ENCODE peak calls at places on chromosome 10, in ten cellular contexts. W is glutamatergic neuron; E is HT1080; U is M059J; P is activated naive CD4-positive, alpha-beta T cell treated with anti-CD3 and anti-CD28 coated beads, Interleukin-2, amount 10 ng/mL, durations not matched to agents 7 days and 5 days; A is GM19239; G is hippocampal formation; R is CD8-positive, alpha-beta T cell; B is NCI-H1092; D is adrenal gland. I is an unnamed sample.

GRCh38 chr10:52376665-52377354 is 62.7 kb downstream of the DKK1 start:
- DNase-seq in P (no peak), B (no peak), U (no peak), D (no peak), G (no peak), A (no peak), E (no peak), W (no peak), R (no peak), I (no peak)

GRCh38 chr10:53716156-53716555 is 943.6 kb upstream of the MBL2 start:
- DNase-seq in B (no peak), W (no peak), G (no peak), D (no peak), A (no peak), E (no peak), R (no peak), U (no peak), P (no peak), I (no peak)

GRCh38 chr10:78944658-78945333 is 124.0 kb upstream of the ZMIZ1 start:
- DNase-seq in A (no peak), P (no peak), G (peak), U (peak), B (no peak), E (peak), R (no peak), D (peak), W (no peak), I (peak)

GRCh38 chr10:124367414-124367813 is 51.3 kb downstream of the OAT start:
- DNase-seq in U (no peak), B (no peak), D (no peak), P (no peak), A (no peak), W (no peak), G (no peak), R (no peak), E (no peak), I (no peak)

GRCh38 chr10:49360271-49361177 is 35.4 kb downstream of the DRGX start:
- DNase-seq in E (no peak), W (peak), R (no peak), G (no peak), A (no peak), D (no peak), U (peak), P (no peak), B (no peak), I (no peak)

GRCh38 chr10:86964847-86965190 is 3.5 kb upstream of the ADIRF start:
- DNase-seq in B (no peak), P (no peak), R (no peak), A (no peak), D (no peak), E (no peak), W (no peak), U (no peak), G (no peak), I (no peak)

GRCh38 chr10:78718032-78718572 is 350.7 kb upstream of the ZMIZ1 start:
- DNase-seq in U (no peak), G (no peak), A (no peak), E (no peak), D (no peak), B (no peak), P (no peak), R (no peak), W (no peak), I (no peak)

GRCh38 chr10:116730464-116731260 is 11.7 kb downstream of the HSPA12A start:
- DNase-seq in P (no peak), R (no peak), B (no peak), U (no peak), W (no peak), E (no peak), D (no peak), A (no peak), G (no peak), I (no peak)

GRCh38 chr10:61896854-61897661 is 4.4 kb upstream of the ARID5B start:
- DNase-seq in U (peak), E (peak), B (no peak), P (peak), R (no peak), D (peak), G (peak), A (peak), W (peak), I (peak)

GRCh38 chr10:132199854-132200311 is 13.1 kb downstream of the DPYSL4 start:
- DNase-seq in P (no peak), E (no peak), D (no peak), U (no peak), R (no peak), G (no peak), W (peak), B (no peak), A (no peak), I (no peak)

GRCh38 chr10:46225597-46225996 is 61.2 kb upstream of the ANTXRL start:
- DNase-seq in P (no peak), W (no peak), B (no peak), A (no peak), R (no peak), U (no peak), G (no peak), E (no peak), D (no peak), I (no peak)

GRCh38 chr10:77240042-77240619 is 397.5 kb downstream of the KCNMA1 start:
- DNase-seq in G (no peak), P (no peak), E (no peak), B (peak), A (no peak), D (no peak), R (no peak), U (peak), W (no peak), I (no peak)

GRCh38 chr10:86234553-86235270 is 131.9 kb downstream of the GRID1 start:
- DNase-seq in G (no peak), D (no peak), W (no peak), B (no peak), E (no peak), R (no peak), U (no peak), P (no peak), A (no peak), I (no peak)

GRCh38 chr10:8282340-8282739 is 227.9 kb downstream of the GATA3 start:
- DNase-seq in D (no peak), P (no peak), G (no peak), A (no peak), U (no peak), E (no peak), W (no peak), R (no peak), B (no peak), I (no peak)

GRCh38 chr10:130175074-130175473 is 38.9 kb downstream of the GLRX3 start:
- DNase-seq in P (no peak), U (no peak), G (no peak), B (no peak), D (no peak), W (no peak), R (no peak), E (no peak), A (no peak), I (no peak)

GRCh38 chr10:95327367-95327766 is 36.6 kb upstream of the PDLIM1 start:
- DNase-seq in B (peak), D (no peak), U (peak), E (peak), G (no peak), W (no peak), A (no peak), R (no peak), P (no peak), I (peak)

GRCh38 chr10:70055550-70055949 is 2.9 kb downstream of the MACROH2A2 start:
- DNase-seq in P (no peak), B (no peak), U (no peak), D (no peak), A (no peak), E (no peak), W (no peak), G (no peak), R (no peak), I (no peak)

GRCh38 chr10:57430376-57430775 is 837.3 kb downstream of the IPMK start:
- DNase-seq in G (no peak), E (no peak), D (no peak), P (no peak), B (no peak), W (no peak), R (no peak), U (no peak), A (no peak), I (no peak)

GRCh38 chr10:74799840-74800239 is 26.6 kb upstream of the KAT6B start:
- DNase-seq in B (no peak), A (no peak), U (peak), P (no peak), R (no peak), W (no peak), E (peak), G (no peak), D (no peak), I (peak)

GRCh38 chr10:66823301-66823700 is 102.5 kb upstream of the LRRTM3 start:
- DNase-seq in W (no peak), E (no peak), A (no peak), U (no peak), R (no peak), D (no peak), G (no peak), P (no peak), B (no peak), I (no peak)

GRCh38 chr10:63286340-63286739 is 153.2 kb downstream of the NRBF2 start:
- DNase-seq in A (no peak), R (no peak), D (no peak), E (no peak), U (peak), W (no peak), G (no peak), P (no peak), B (no peak), I (no peak)

GRCh38 chr10:102102421-102102820 is 17.7 kb downstream of the LDB1 start:
- DNase-seq in D (no peak), P (no peak), A (no peak), W (no peak), R (no peak), G (no peak), U (no peak), B (no peak), E (peak), I (no peak)

GRCh38 chr10:103676851-103677417 is 178.4 kb downstream of the SH3PXD2A start:
- DNase-seq in D (no peak), R (no peak), G (no peak), B (no peak), E (no peak), W (no peak), P (no peak), A (no peak), U (no peak), I (peak)

GRCh38 chr10:4429538-4429937 is 396.5 kb upstream of the AKR1E2 start:
- DNase-seq in U (no peak), R (no peak), W (no peak), B (no peak), E (no peak), A (no peak), D (no peak), G (no peak), P (no peak), I (no peak)

GRCh38 chr10:26274391-26274790 is 57.8 kb downstream of the GAD2 start:
- DNase-seq in W (no peak), E (no peak), B (peak), G (peak), U (no peak), D (no peak), A (no peak), P (no peak), R (no peak), I (no peak)

GRCh38 chr10:123140164-123140982 is 4.6 kb downstream of the HMX3 start:
- DNase-seq in B (no peak), U (no peak), G (no peak), D (no peak), A (no peak), R (no peak), W (peak), E (no peak), P (no peak), I (no peak)

GRCh38 chr10:112532053-112532658 is 85.1 kb downstream of the VTI1A start:
- DNase-seq in U (peak), A (peak), B (no peak), G (no peak), P (no peak), D (no peak), E (no peak), R (no peak), W (no peak), I (no peak)

GRCh38 chr10:110175406-110175805 is 32.0 kb upstream of the MXI1 start:
- DNase-seq in G (no peak), D (no peak), R (no peak), P (no peak), B (no peak), A (no peak), U (no peak), E (peak), W (no peak), I (peak)

GRCh38 chr10:84337199-84337598 is 8.8 kb downstream of the CCSER2 start:
- DNase-seq in P (no peak), D (no peak), G (no peak), U (peak), E (no peak), W (no peak), R (no peak), A (no peak), B (no peak), I (no peak)

GRCh38 chr10:110775022-110775379 is 96.7 kb upstream of the PDCD4 start:
- DNase-seq in G (no peak), R (no peak), W (no peak), B (no peak), U (peak), P (no peak), A (no peak), E (no peak), D (no peak), I (no peak)

GRCh38 chr10:44647877-44648542 is 263.1 kb upstream of the CXCL12 start:
- DNase-seq in B (no peak), D (peak), R (no peak), A (peak), P (no peak), E (no peak), G (no peak), U (peak), W (no peak), I (peak)

GRCh38 chr10:74011762-74012161 is 13.8 kb downstream of the VCL start:
- DNase-seq in U (peak), W (no peak), A (no peak), G (no peak), R (no peak), D (peak), P (no peak), E (peak), B (no peak), I (peak)

GRCh38 chr10:62336404-62336803 is 37.8 kb upstream of the ZNF365 start:
- DNase-seq in U (no peak), B (no peak), R (no peak), A (no peak), G (no peak), E (no peak), D (no peak), P (no peak), W (no peak), I (no peak)

GRCh38 chr10:121734517-121735137 is 136.4 kb upstream of the FGFR2 start:
- DNase-seq in G (no peak), U (peak), W (no peak), D (no peak), E (no peak), A (peak), R (no peak), B (peak), P (peak), I (peak)

GRCh38 chr10:48404646-48405045 is 98.2 kb downstream of the MAPK8 start:
- DNase-seq in G (no peak), B (no peak), W (no peak), D (no peak), P (no peak), U (no peak), A (no peak), E (no peak), R (no peak), I (no peak)

GRCh38 chr10:126536656-126537055 is 133.8 kb downstream of the C10orf90 start:
- DNase-seq in R (no peak), E (no peak), P (no peak), W (no peak), A (no peak), G (no peak), U (no peak), D (no peak), B (no peak), I (no peak)

I was measured in LHCN-M2.